ENCODE peak calls at places on chromosomes 1 and 21, in nine cellular contexts. A is fibroblast of pulmonary artery, W is neural crest cell, X is left lung, L is kidney, U is psoas muscle, T is WTC11, V is MM.1S, Y is heart right ventricle. B is an unnamed sample.

GRCh38 chr1:240790851-240791250 is 178.9 kb upstream of the GREM2 start:
- DNase-seq in A (peak; percentile 1), W (no peak), X (no peak), L (no peak), U (no peak), T (no peak), V (no peak), Y (no peak), B (no peak)

GRCh38 chr1:167631987-167632680 is 2.1 kb downstream of the RCSD1 start:
- DNase-seq in A (peak; percentile 49), W (no peak), X (no peak), L (no peak), U (no peak), T (no peak), V (no peak), Y (no peak), B (no peak)

GRCh38 chr1:109371271-109371739 is 26.4 kb downstream of the SORT1 start:
- DNase-seq in A (peak; percentile 72), W (no peak), X (peak; percentile 53), L (no peak), U (no peak), T (no peak), V (peak; percentile 11), Y (no peak), B (no peak)

GRCh38 chr21:38272215-38272614 is 15.4 kb downstream of the KCNJ15 start:
- DNase-seq in A (no peak), W (no peak), X (no peak), L (peak; percentile 84), U (no peak), T (no peak), V (peak; percentile 91), Y (no peak), B (no peak)

GRCh38 chr1:228823200-228823599 is 87.9 kb downstream of the RHOU start:
- DNase-seq in A (no peak), W (no peak), X (no peak), L (no peak), U (no peak), T (no peak), V (no peak), Y (no peak), B (no peak)

GRCh38 chr21:17782051-17782450 is 37.1 kb downstream of the C21orf91 start:
- DNase-seq in A (no peak), W (no peak), X (no peak), L (no peak), U (no peak), T (no peak), V (peak; percentile 79), Y (no peak), B (no peak)

GRCh38 chr21:40049031-40049958 is 182.1 kb downstream of the PCP4 start:
- DNase-seq in A (no peak), W (no peak), X (no peak), L (no peak), U (no peak), T (no peak), V (no peak), Y (no peak), B (no peak)

GRCh38 chr21:45336535-45336810 is 48.8 kb upstream of the POFUT2 start:
- DNase-seq in A (no peak), W (no peak), X (no peak), L (peak; percentile 52), U (no peak), T (no peak), V (no peak), Y (no peak), B (peak; percentile 35)

GRCh38 chr1:65421341-65422174 is 1.1 kb downstream of the LEPR start:
- DNase-seq in A (peak; percentile 70), W (no peak), X (no peak), L (no peak), U (no peak), T (no peak), V (no peak), Y (no peak), B (no peak)

GRCh38 chr1:234722904-234723588 is 113.1 kb upstream of the IRF2BP2 start:
- DNase-seq in A (peak; percentile 95), W (no peak), X (peak; percentile 69), L (peak; percentile 89), U (peak; percentile 82), T (no peak), V (no peak), Y (peak; percentile 59), B (no peak)

GRCh38 chr1:17197696-17198095 is 7.2 kb upstream of the PADI1 start:
- DNase-seq in A (no peak), W (no peak), X (no peak), L (peak; percentile 37), U (peak; percentile 20), T (no peak), V (no peak), Y (no peak), B (peak; percentile 53)

GRCh38 chr1:95640746-95641145 is 406.7 kb downstream of the RWDD3 start:
- DNase-seq in A (peak; percentile 23), W (no peak), X (no peak), L (no peak), U (no peak), T (no peak), V (no peak), Y (no peak), B (no peak)

GRCh38 chr1:179807691-179808485 is 64.8 kb downstream of the FAM163A start:
- DNase-seq in A (peak; percentile 95), W (no peak), X (no peak), L (no peak), U (no peak), T (no peak), V (no peak), Y (no peak), B (peak; percentile 67)

GRCh38 chr21:45868488-45868887 is 113.1 kb upstream of the COL6A1 start:
- DNase-seq in A (no peak), W (no peak), X (no peak), L (no peak), U (peak; percentile 38), T (no peak), V (no peak), Y (no peak), B (peak; percentile 75)

GRCh38 chr1:215872658-215873057 is 305.6 kb downstream of the KCTD3 start:
- DNase-seq in A (no peak), W (no peak), X (no peak), L (no peak), U (no peak), T (no peak), V (no peak), Y (no peak), B (no peak)

GRCh38 chr1:43465694-43466152 is 12.0 kb upstream of the HYI start:
- DNase-seq in A (no peak), W (no peak), X (no peak), L (no peak), U (no peak), T (no peak), V (no peak), Y (no peak), B (no peak)

GRCh38 chr1:98003442-98003841 is 82.6 kb upstream of the DPYD start:
- DNase-seq in A (no peak), W (no peak), X (no peak), L (no peak), U (no peak), T (no peak), V (no peak), Y (no peak), B (no peak)

GRCh38 chr1:98005326-98006010 is 84.6 kb upstream of the DPYD start:
- DNase-seq in A (peak; percentile 36), W (no peak), X (no peak), L (no peak), U (no peak), T (no peak), V (no peak), Y (no peak), B (no peak)

GRCh38 chr1:97999320-97999719 is 78.5 kb upstream of the DPYD start:
- DNase-seq in A (peak; percentile 88), W (no peak), X (no peak), L (no peak), U (no peak), T (no peak), V (no peak), Y (no peak), B (no peak)

GRCh38 chr1:98002288-98002687 is 81.5 kb upstream of the DPYD start:
- DNase-seq in A (no peak), W (no peak), X (no peak), L (no peak), U (no peak), T (no peak), V (no peak), Y (no peak), B (no peak)

DNA sequence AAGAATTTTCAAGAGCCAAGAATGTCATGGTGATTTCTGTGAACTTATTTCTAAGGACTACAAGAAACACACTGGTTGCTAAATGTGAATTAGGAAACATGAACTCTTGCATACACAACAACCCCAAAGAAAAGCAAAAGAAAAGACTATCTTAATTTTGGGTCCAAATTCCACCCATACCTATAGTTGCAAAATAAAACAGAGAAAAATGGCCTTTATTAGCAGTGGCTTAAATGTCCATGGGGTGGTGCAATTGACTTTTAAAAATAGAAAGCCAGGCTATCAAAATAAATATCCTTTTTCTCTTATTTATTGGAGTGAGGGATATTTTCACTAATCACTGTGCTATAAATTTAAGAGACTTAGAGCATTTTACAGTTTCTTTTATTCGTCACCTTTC is 80.9 kb upstream of the DPYD start:
- DNase-seq in A (peak; percentile 40), W (no peak), X (no peak), L (no peak), U (no peak), T (no peak), V (no peak), Y (no peak), B (no peak)
- TF ChIP-seq CTCF in A (peak; percentile 28), W (no peak), X (no peak), L (no peak), U (peak; percentile 8), T (no peak), V (no peak), Y (no peak), B (peak; percentile 82)

GRCh38 chr1:166164995-166165660 is 1.7 kb downstream of the FAM78B start:
- DNase-seq in A (peak; percentile 50), W (peak; percentile 52), X (no peak), L (peak; percentile 80), U (peak; percentile 81), T (peak; percentile 77), V (peak; percentile 90), Y (peak; percentile 54), B (peak; percentile 88)
- TF ChIP-seq CTCF in A (peak; percentile 42), W (peak; percentile 63), X (no peak), L (peak; percentile 17), U (peak; percentile 59), T (no peak), V (peak; percentile 79), Y (peak; percentile 55), B (peak; percentile 75)

DNA sequence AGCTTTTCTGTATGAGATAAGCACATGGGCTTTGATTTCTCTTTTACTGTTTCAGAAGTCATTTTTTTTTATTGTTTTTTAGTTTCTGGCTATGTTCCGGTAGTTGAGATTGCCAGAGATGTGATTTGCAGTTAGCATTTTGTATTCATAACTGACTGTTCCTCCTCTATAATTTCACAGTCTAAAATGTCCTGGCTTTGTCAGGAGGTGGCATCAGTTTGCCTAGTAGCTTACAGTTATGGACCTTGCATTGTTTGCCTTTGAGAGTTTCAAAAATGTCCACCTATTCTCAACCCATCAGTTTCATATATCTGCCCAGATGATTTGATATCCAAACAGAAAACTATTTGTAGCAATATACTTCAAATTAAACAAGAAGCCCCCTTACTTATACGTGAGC is 39.5 kb upstream of the ST6GALNAC3 start:
- DNase-seq in A (peak; percentile 23), W (no peak), X (no peak), L (no peak), U (no peak), T (no peak), V (no peak), Y (no peak), B (no peak)
- TF ChIP-seq CTCF in A (peak; percentile 41), W (peak; percentile 44), X (no peak), L (peak; percentile 16), U (no peak), T (no peak), V (peak; percentile 27), Y (peak; percentile 41), B (peak; percentile 77)

GRCh38 chr1:183318433-183318832 is 99.7 kb downstream of the NMNAT2 start:
- DNase-seq in A (peak; percentile 98), W (no peak), X (peak; percentile 82), L (peak; percentile 89), U (peak; percentile 81), T (peak; percentile 45), V (no peak), Y (peak; percentile 73), B (no peak)
- TF ChIP-seq CTCF in A (peak; percentile 91), W (no peak), X (peak; percentile 21), L (peak; percentile 43), U (peak; percentile 56), T (no peak), V (peak; percentile 23), Y (peak; percentile 80), B (peak; percentile 83)